ENCODE peak calls at places on chromosomes 2 and 18, in six cellular contexts. D, Y, L, J, C and F are unnamed samples. For H3K4me1, the result is how much of the 10 kb centered on the place peaks cover.

GRCh38 chr2:37892436-37893114 is 32.5 kb upstream of the RMDN2 start:
- DNase-seq in D (no peak), Y (peak), L (peak), J (no peak), C (no peak), F (no peak)

GRCh38 chr2:199457147-199458016 is at the start of gene SATB2:
- DNase-seq in D (peak), Y (peak), L (peak), J (no peak), C (peak), F (peak)

GRCh38 chr2:7749895-7750559 is 832.8 kb downstream of the RNF144A start:
- DNase-seq in D (no peak), Y (no peak), L (no peak), J (no peak), C (no peak), F (no peak)

GRCh38 chr2:218781691-218782528 is at the start of gene CYP27A1:
- DNase-seq in D (peak), Y (peak), L (no peak), J (peak), C (no peak), F (peak)

GRCh38 chr2:40760071-40760666 is 308.3 kb upstream of the SLC8A1 start:
- DNase-seq in D (no peak), Y (peak), L (peak), J (no peak), C (peak), F (no peak)

GRCh38 chr2:208235860-208236259 is 19.0 kb downstream of the IDH1 start:
- DNase-seq in D (no peak), Y (no peak), L (no peak), J (no peak), C (no peak), F (no peak)

GRCh38 chr2:39469807-39470206 is 32.7 kb upstream of the MAP4K3 start:
- DNase-seq in D (peak), Y (peak), L (no peak), J (peak), C (peak), F (peak)

GRCh38 chr2:23073681-23074080 is 311.3 kb upstream of the KLHL29 start:
- DNase-seq in D (no peak), Y (no peak), L (no peak), J (no peak), C (no peak), F (no peak)

GRCh38 chr2:101026253-101026701 is 24.2 kb downstream of the RPL31 start:
- DNase-seq in D (peak), Y (peak), L (no peak), J (no peak), C (no peak), F (peak)

GRCh38 chr2:218344090-218344754 is 12.4 kb upstream of the CATIP start:
- DNase-seq in D (no peak), Y (no peak), L (no peak), J (no peak), C (no peak), F (peak)

GRCh38 chr2:215728504-215729065 is 284.8 kb downstream of the MREG start:
- DNase-seq in D (no peak), Y (peak), L (no peak), J (no peak), C (no peak), F (no peak)

GRCh38 chr2:10097352-10098148 is 17.3 kb upstream of the CYS1 start:
- DNase-seq in D (peak), Y (peak), L (peak), J (peak), C (peak), F (peak)

GRCh38 chr2:160300203-160300602 is 100.1 kb upstream of the ITGB6 start:
- DNase-seq in D (no peak), Y (no peak), L (no peak), J (no peak), C (no peak), F (no peak)

GRCh38 chr18:9762561-9762960 is 54.5 kb downstream of the RAB31 start:
- DNase-seq in D (no peak), Y (no peak), L (no peak), J (no peak), C (no peak), F (no peak)

GRCh38 chr2:240916571-240917008 is 10.5 kb downstream of the CROCC2 start:
- DNase-seq in D (no peak), Y (peak), L (peak), J (no peak), C (peak), F (peak)

GRCh38 chr2:174881678-174882077 is 117.4 kb upstream of the CHRNA1 start:
- DNase-seq in D (no peak), Y (no peak), L (no peak), J (no peak), C (no peak), F (no peak)

GRCh38 chr2:217316743-217317142 is 456.9 kb upstream of the TNP1 start:
- DNase-seq in D (no peak), Y (peak), L (peak), J (no peak), C (no peak), F (no peak)

GRCh38 chr2:240405654-240406313 is 29.7 kb upstream of the GPC1 start:
- DNase-seq in D (no peak), Y (no peak), L (no peak), J (no peak), C (no peak), F (no peak)

GRCh38 chr18:62732631-62733030 is 17.3 kb downstream of the PHLPP1 start:
- DNase-seq in D (no peak), Y (no peak), L (no peak), J (no peak), C (no peak), F (no peak)

GRCh38 chr2:33033524-33034150 is 86.9 kb downstream of the LTBP1 start:
- DNase-seq in D (no peak), Y (peak), L (peak), J (no peak), C (peak), F (no peak)

GRCh38 chr18:48667276-48668254 is 128.7 kb downstream of the CTIF start:
- DNase-seq in D (no peak), Y (no peak), L (no peak), J (no peak), C (peak), F (no peak)

GRCh38 chr2:199946836-199947235 is 8.5 kb downstream of the TYW5 start:
- DNase-seq in D (no peak), Y (no peak), L (no peak), J (no peak), C (no peak), F (no peak)

GRCh38 chr2:172947461-172947860 is 128.2 kb upstream of the MAP3K20 start:
- DNase-seq in D (no peak), Y (no peak), L (no peak), J (no peak), C (no peak), F (no peak)

GRCh38 chr2:8761529-8762164 is 75.8 kb downstream of the KIDINS220 start:
- DNase-seq in D (no peak), Y (peak), L (peak), J (no peak), C (peak), F (peak)
- TF ChIP-seq CTCF in D (peak), Y (peak), L (peak), J (no peak), C (peak), F (no peak)

GRCh38 chr18:2114289-2114688 is 457.0 kb downstream of the METTL4 start:
- DNase-seq in D (no peak), Y (no peak), L (no peak), J (no peak), C (no peak), F (no peak)

GRCh38 chr18:2108581-2108980 is 462.7 kb downstream of the METTL4 start:
- DNase-seq in D (no peak), Y (no peak), L (no peak), J (no peak), C (no peak), F (no peak)

GRCh38 chr18:2114765-2115164 is 456.5 kb downstream of the METTL4 start:
- DNase-seq in D (no peak), Y (no peak), L (no peak), J (no peak), C (no peak), F (no peak)

GRCh38 chr18:2112435-2113045 is 458.8 kb downstream of the METTL4 start:
- DNase-seq in D (no peak), Y (no peak), L (no peak), J (no peak), C (no peak), F (no peak)

GRCh38 chr18:2111456-2111855 is 459.8 kb downstream of the METTL4 start:
- DNase-seq in D (no peak), Y (no peak), L (no peak), J (no peak), C (no peak), F (no peak)
- H3K4me1 ChIP-seq in D (under half), Y (under half), L (under half), J (under half), C (under half), F (under half)

DNA sequence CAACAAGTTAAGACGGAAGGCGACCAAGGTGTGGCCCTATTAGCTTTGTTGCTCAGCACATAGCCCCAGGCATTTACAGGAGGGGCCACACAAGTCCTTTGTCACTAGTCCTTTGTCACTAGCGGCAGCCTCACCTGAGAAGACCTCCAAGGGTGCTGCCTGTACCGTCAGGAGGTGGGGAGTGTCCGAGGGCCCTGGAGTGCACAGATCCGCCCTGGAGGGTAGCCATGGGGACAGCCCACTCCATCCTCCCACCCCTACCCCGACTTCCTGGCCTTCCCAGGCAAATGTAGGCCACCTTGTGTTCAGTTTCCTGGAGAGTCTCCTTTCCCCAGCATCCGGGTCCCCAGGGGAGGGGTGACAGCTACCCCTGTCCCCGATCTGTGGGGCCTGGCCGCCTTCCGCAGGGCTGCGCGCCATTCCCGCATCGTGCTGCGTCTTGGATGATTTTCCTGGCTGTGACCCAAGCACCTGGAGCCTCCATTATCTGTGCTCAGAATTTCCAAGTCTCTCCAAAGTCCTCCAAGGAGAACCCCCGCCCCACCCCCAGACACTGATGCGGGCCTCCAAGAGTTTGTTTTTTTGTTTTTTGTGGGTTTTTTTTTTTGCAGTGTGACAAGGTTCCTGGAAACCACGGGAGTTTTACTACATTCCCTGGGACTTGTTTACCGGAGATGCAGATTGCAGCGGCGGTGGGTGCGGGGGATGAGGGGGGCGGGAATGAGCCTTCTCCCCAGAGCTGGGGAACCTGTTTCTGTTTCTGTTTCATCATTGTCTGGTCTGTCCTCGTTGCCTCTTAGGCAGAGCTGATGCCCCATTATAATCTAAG is 28.6 kb downstream of the TEX44 start:
- DNase-seq in D (peak), Y (no peak), L (no peak), J (no peak), C (no peak), F (no peak)
- H3K4me3 ChIP-seq in D (no peak), Y (no peak), L (no peak), J (no peak), C (no peak), F (no peak)

DNA sequence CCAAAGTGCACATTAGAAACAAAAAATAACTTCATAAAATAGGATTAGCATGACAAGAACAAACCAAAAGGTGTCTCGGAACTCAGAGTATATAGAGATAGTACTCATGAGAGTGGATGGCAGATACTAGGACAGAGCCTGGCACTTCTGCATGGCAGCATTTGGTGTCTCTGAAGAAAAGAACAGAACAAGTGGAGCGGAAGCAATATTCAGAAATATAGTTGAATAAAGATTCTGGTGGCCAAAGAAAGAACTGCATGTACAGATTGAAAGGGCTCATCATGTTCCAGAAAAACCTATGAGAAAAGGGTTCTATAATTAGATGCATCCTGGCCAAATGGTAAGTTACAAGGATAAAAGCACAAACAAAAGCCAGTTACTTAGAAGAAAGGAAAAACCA is 90.9 kb downstream of the CCDC138 start:
- DNase-seq in D (no peak), Y (no peak), L (no peak), J (no peak), C (no peak), F (no peak)
- TF ChIP-seq CTCF in D (no peak), Y (no peak), L (no peak), J (no peak), C (no peak), F (no peak)

GRCh38 chr2:239360421-239361310 is 40.2 kb downstream of the HDAC4 start:
- DNase-seq in D (no peak), Y (no peak), L (no peak), J (no peak), C (no peak), F (no peak)

GRCh38 chr2:239363946-239364637 is 36.7 kb downstream of the HDAC4 start:
- DNase-seq in D (no peak), Y (no peak), L (no peak), J (no peak), C (no peak), F (no peak)

GRCh38 chr2:239361311-239361642 is 39.5 kb downstream of the HDAC4 start:
- DNase-seq in D (no peak), Y (no peak), L (no peak), J (no peak), C (no peak), F (no peak)

GRCh38 chr2:239360008-239360407 is 40.8 kb downstream of the HDAC4 start:
- DNase-seq in D (no peak), Y (no peak), L (no peak), J (no peak), C (no peak), F (no peak)

GRCh38 chr2:239362497-239362896 is 38.3 kb downstream of the HDAC4 start:
- DNase-seq in D (no peak), Y (no peak), L (no peak), J (no peak), C (no peak), F (no peak)
- H3K4me1 ChIP-seq in D (under half), Y (under half), L (under half), J (under half), C (under half), F (under half)

DNA sequence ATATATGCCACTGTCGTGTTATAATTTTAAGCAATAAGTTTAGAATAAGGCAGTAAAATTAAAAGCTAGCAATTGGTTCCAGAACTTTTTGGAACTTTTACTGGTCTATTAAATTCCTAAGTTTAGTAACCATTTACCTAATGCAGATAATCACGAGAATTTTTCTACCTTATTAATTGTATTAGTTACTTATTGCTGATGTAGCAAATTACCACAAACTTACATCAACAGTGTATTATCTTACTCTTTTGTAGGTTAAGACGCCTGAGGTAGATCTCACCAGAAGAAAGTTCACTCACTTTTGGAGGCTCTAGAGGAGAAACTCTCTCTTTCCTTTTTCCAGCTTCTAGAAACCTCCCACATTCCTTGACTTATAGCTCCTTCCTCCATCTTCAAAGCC is 14.0 kb upstream of the UBE2E3 start:
- DNase-seq in D (no peak), Y (no peak), L (no peak), J (no peak), C (no peak), F (no peak)
- H3K4me3 ChIP-seq in D (no peak), Y (no peak), L (no peak), J (no peak), C (no peak), F (no peak)

DNA sequence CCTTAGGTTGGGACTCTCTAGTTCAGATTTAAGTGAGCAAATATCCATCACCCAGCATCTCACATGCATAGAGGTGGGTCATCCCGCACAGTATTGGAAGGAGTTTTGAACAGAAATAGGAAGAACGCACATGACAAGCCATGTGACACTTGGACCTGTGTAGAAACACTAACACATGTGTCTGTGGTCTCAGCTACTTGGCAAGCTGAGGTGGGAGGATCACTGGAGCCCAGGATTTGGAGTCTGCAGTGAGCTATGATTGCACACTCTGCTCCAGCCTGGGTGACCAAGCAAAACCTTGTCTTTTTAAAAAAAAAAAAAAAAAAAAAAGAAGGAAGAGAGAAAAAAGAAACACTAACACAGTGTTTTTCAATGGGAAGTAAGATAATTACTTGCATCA is 5.4 kb upstream of the MTCL1 start:
- DNase-seq in D (no peak), Y (no peak), L (no peak), J (no peak), C (no peak), F (no peak)
- TF ChIP-seq CTCF in D (no peak), Y (no peak), L (no peak), J (no peak), C (no peak), F (no peak)

GRCh38 chr2:96321230-96322103 is 3.6 kb upstream of the ITPRIPL1 start:
- DNase-seq in D (peak), Y (peak), L (peak), J (peak), C (peak), F (peak)
- H3K4me1 ChIP-seq in D (under half), Y (under half), L (under half), J (under half), C (under half), F (under half)